ENCODE peak calls at places on chromosomes 4 and X, in eight cellular contexts. One of them, this sample, is unnamed. For H3K36me3, the result is how much of the 10 kb centered on the place peaks cover.

GRCh38 chr4:59161249-59161648 is 2038.9 kb upstream of the ADGRL3 start:
- DNase-seq in hepatocyte: no peak
- DNase-seq in cardiac muscle cell: no peak
- DNase-seq in lower lobe of right lung: no peak
- DNase-seq in kidney: no peak
- DNase-seq in ovary: no peak
- DNase-seq in A673: no peak
- DNase-seq in fibroblast of lung: no peak
- DNase-seq in this sample: no peak

GRCh38 chr4:159946983-159947645 is 844.2 kb downstream of the RAPGEF2 start:
- DNase-seq in lower lobe of right lung: no peak
- DNase-seq in cardiac muscle cell: peak
- DNase-seq in kidney: no peak
- DNase-seq in fibroblast of lung: peak
- DNase-seq in ovary: no peak
- DNase-seq in hepatocyte: peak
- DNase-seq in A673: peak
- DNase-seq in this sample: no peak

GRCh38 chr4:182483685-182484084 is 240.5 kb downstream of the TENM3 start:
- DNase-seq in cardiac muscle cell: no peak
- DNase-seq in hepatocyte: no peak
- DNase-seq in A673: no peak
- DNase-seq in ovary: no peak
- DNase-seq in lower lobe of right lung: no peak
- DNase-seq in fibroblast of lung: no peak
- DNase-seq in kidney: no peak
- DNase-seq in this sample: no peak

GRCh38 chr4:18069806-18070205 is 48.3 kb upstream of the LCORL start:
- DNase-seq in hepatocyte: no peak
- DNase-seq in kidney: no peak
- DNase-seq in A673: no peak
- DNase-seq in cardiac muscle cell: no peak
- DNase-seq in fibroblast of lung: no peak
- DNase-seq in ovary: no peak
- DNase-seq in lower lobe of right lung: no peak
- DNase-seq in this sample: no peak

GRCh38 chr4:155705664-155706063 is 39.0 kb downstream of the GUCY1A1 start:
- DNase-seq in A673: no peak
- DNase-seq in kidney: peak
- DNase-seq in cardiac muscle cell: peak
- DNase-seq in fibroblast of lung: peak
- DNase-seq in ovary: no peak
- DNase-seq in lower lobe of right lung: no peak
- DNase-seq in hepatocyte: peak
- DNase-seq in this sample: no peak

GRCh38 chr4:7134737-7135388 is 57.5 kb upstream of the SORCS2 start:
- DNase-seq in kidney: peak
- DNase-seq in fibroblast of lung: peak
- DNase-seq in ovary: peak
- DNase-seq in lower lobe of right lung: no peak
- DNase-seq in hepatocyte: peak
- DNase-seq in cardiac muscle cell: peak
- DNase-seq in A673: peak
- DNase-seq in this sample: no peak

GRCh38 chr4:11428161-11428700 is 463 bp downstream of the HS3ST1 start:
- DNase-seq in lower lobe of right lung: no peak
- DNase-seq in fibroblast of lung: peak
- DNase-seq in kidney: peak
- DNase-seq in hepatocyte: no peak
- DNase-seq in A673: no peak
- DNase-seq in cardiac muscle cell: no peak
- DNase-seq in ovary: no peak
- DNase-seq in this sample: no peak

GRCh38 chr4:88341227-88342192 is 37.1 kb upstream of the HERC6 start:
- DNase-seq in kidney: no peak
- DNase-seq in hepatocyte: peak
- DNase-seq in fibroblast of lung: peak
- DNase-seq in cardiac muscle cell: peak
- DNase-seq in A673: no peak
- DNase-seq in ovary: peak
- DNase-seq in lower lobe of right lung: no peak
- DNase-seq in this sample: no peak

GRCh38 chr4:153634737-153635353 is 49.2 kb upstream of the TLR2 start:
- DNase-seq in ovary: no peak
- DNase-seq in lower lobe of right lung: no peak
- DNase-seq in fibroblast of lung: peak
- DNase-seq in hepatocyte: peak
- DNase-seq in A673: peak
- DNase-seq in cardiac muscle cell: peak
- DNase-seq in kidney: no peak
- DNase-seq in this sample: no peak

GRCh38 chr4:166252487-166253402 is 379.7 kb downstream of the TLL1 start:
- DNase-seq in ovary: no peak
- DNase-seq in hepatocyte: peak
- DNase-seq in lower lobe of right lung: no peak
- DNase-seq in kidney: no peak
- DNase-seq in fibroblast of lung: peak
- DNase-seq in cardiac muscle cell: peak
- DNase-seq in A673: peak
- DNase-seq in this sample: no peak

GRCh38 chr4:177369372-177369771 is 59.7 kb downstream of the NEIL3 start:
- DNase-seq in lower lobe of right lung: no peak
- DNase-seq in cardiac muscle cell: peak
- DNase-seq in A673: no peak
- DNase-seq in kidney: no peak
- DNase-seq in hepatocyte: no peak
- DNase-seq in fibroblast of lung: peak
- DNase-seq in ovary: no peak
- DNase-seq in this sample: no peak

GRCh38 chr4:48340905-48341775 is at the start of gene SLAIN2:
- DNase-seq in lower lobe of right lung: peak
- DNase-seq in A673: peak
- DNase-seq in cardiac muscle cell: peak
- DNase-seq in kidney: peak
- DNase-seq in ovary: peak
- DNase-seq in hepatocyte: peak
- DNase-seq in fibroblast of lung: peak
- DNase-seq in this sample: peak

GRCh38 chr4:48341776-48342558 is 638 bp downstream of the SLAIN2 start:
- DNase-seq in lower lobe of right lung: peak
- DNase-seq in cardiac muscle cell: peak
- DNase-seq in hepatocyte: peak
- DNase-seq in kidney: peak
- DNase-seq in fibroblast of lung: peak
- DNase-seq in ovary: peak
- DNase-seq in A673: peak
- DNase-seq in this sample: no peak

GRCh38 chr4:48343035-48343434 is 1.7 kb downstream of the SLAIN2 start:
- DNase-seq in A673: no peak
- DNase-seq in kidney: no peak
- DNase-seq in ovary: no peak
- DNase-seq in hepatocyte: no peak
- DNase-seq in cardiac muscle cell: no peak
- DNase-seq in fibroblast of lung: peak
- DNase-seq in lower lobe of right lung: no peak
- DNase-seq in this sample: no peak

GRCh38 chr4:48343531-48343930 is 2.2 kb downstream of the SLAIN2 start:
- DNase-seq in hepatocyte: no peak
- DNase-seq in ovary: no peak
- DNase-seq in lower lobe of right lung: no peak
- DNase-seq in A673: no peak
- DNase-seq in cardiac muscle cell: peak
- DNase-seq in kidney: no peak
- DNase-seq in fibroblast of lung: peak
- DNase-seq in this sample: no peak

DNA sequence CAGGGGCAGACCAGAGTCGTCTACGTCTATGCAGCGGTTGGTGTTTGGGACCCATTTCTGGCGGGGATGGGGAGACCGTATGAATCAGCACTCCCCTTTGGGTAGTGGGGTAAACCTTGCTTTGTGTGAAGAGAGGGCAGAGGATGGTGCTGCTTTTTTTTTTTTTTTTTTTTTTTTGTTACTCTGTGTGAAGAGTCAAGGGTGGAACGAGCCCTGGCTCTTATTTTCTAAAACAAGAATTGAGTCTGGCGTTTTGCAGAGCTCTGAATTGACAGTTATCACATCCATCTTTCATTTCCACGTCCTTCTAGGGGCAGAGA is 1.2 kb downstream of the SLAIN2 start:
- DNase-seq in A673: no peak
- DNase-seq in fibroblast of lung: peak
- DNase-seq in kidney: no peak
- DNase-seq in cardiac muscle cell: no peak
- DNase-seq in lower lobe of right lung: no peak
- DNase-seq in hepatocyte: no peak
- DNase-seq in ovary: no peak
- DNase-seq in this sample: no peak
- H3K27ac ChIP-seq in A673: peak
- H3K27ac ChIP-seq in fibroblast of lung: peak
- H3K27ac ChIP-seq in kidney: no peak
- H3K27ac ChIP-seq in cardiac muscle cell: peak
- H3K27ac ChIP-seq in lower lobe of right lung: peak
- H3K27ac ChIP-seq in hepatocyte: peak
- H3K27ac ChIP-seq in ovary: peak
- H3K27ac ChIP-seq in this sample: peak

DNA sequence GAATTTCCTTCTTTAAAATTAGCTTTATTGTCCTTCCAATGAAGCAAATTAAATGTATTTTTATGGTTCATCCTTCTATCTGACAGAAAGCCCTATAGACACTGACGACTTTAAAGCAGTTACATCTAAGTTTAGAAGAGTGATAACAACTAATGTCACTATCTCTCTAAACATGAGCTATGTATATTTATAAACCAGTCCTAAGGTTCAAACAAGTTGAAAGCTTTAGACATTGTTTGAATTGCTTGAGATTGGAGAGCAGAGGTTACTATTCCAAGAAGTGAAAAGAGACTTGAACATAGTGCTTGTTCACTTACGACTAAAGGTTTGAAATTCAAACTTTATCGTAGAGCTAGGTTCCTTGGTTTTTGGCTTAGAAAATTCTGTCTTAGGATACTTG is 30.2 kb upstream of the EIF1AX start:
- DNase-seq in lower lobe of right lung: no peak
- DNase-seq in A673: no peak
- DNase-seq in fibroblast of lung: no peak
- DNase-seq in hepatocyte: no peak
- DNase-seq in kidney: no peak
- DNase-seq in cardiac muscle cell: no peak
- DNase-seq in ovary: no peak
- DNase-seq in this sample: no peak
- H3K36me3 ChIP-seq in lower lobe of right lung: half or more
- H3K36me3 ChIP-seq in A673: under half
- H3K36me3 ChIP-seq in fibroblast of lung: under half
- H3K36me3 ChIP-seq in hepatocyte: under half
- H3K36me3 ChIP-seq in kidney: under half
- H3K36me3 ChIP-seq in cardiac muscle cell: under half
- H3K36me3 ChIP-seq in ovary: under half
- H3K36me3 ChIP-seq in this sample: under half

DNA sequence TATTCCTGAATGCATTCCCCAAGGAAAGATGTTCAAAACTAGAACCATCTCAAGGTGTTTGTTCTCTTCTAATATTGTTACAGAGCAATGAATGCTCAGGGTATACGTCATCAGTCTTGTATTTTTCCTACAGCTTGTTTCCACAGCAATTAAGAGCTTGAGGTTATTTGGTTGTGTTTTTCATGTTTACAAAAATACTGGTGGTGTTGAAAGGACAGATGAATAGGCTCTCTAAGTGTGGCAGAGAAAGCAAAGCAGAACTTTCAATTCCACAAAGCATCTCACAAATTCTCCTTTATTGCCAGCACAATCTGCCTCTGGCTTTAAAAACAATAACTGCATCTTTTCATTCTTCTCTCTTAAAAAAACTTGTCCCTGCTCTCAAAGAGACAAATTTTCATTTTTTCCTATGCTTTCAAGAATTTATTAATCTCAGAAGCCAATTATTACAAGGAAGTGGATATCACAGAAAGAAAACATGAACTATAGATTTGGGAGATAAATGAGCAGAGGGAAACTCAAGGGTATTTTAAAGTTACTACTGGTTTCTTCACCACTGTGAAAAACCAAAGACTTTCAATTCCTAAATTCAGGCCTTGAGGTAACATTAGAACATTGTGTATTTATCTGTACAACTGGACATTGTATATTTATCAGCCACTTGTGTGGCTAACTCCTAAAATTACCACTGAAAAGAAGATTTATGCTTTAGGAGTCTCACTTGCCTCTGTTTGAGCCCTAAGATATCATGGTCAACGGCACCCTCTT is 49.2 kb downstream of the DDX53 start:
- DNase-seq in cardiac muscle cell: no peak
- DNase-seq in kidney: no peak
- DNase-seq in hepatocyte: no peak
- DNase-seq in lower lobe of right lung: no peak
- DNase-seq in ovary: no peak
- DNase-seq in fibroblast of lung: no peak
- DNase-seq in A673: no peak
- DNase-seq in this sample: no peak
- H3K4me3 ChIP-seq in cardiac muscle cell: no peak
- H3K4me3 ChIP-seq in kidney: no peak
- H3K4me3 ChIP-seq in hepatocyte: no peak
- H3K4me3 ChIP-seq in lower lobe of right lung: no peak
- H3K4me3 ChIP-seq in ovary: no peak
- H3K4me3 ChIP-seq in fibroblast of lung: no peak
- H3K4me3 ChIP-seq in A673: no peak
- H3K4me3 ChIP-seq in this sample: no peak

GRCh38 chr4:38320833-38321232 is 343.2 kb upstream of the KLF3 start:
- DNase-seq in hepatocyte: no peak
- DNase-seq in ovary: no peak
- DNase-seq in fibroblast of lung: no peak
- DNase-seq in kidney: no peak
- DNase-seq in cardiac muscle cell: no peak
- DNase-seq in A673: no peak
- DNase-seq in lower lobe of right lung: no peak
- DNase-seq in this sample: no peak

GRCh38 chr4:38322709-38323108 is 341.3 kb upstream of the KLF3 start:
- DNase-seq in lower lobe of right lung: no peak
- DNase-seq in kidney: peak
- DNase-seq in hepatocyte: no peak
- DNase-seq in A673: peak
- DNase-seq in cardiac muscle cell: peak
- DNase-seq in ovary: peak
- DNase-seq in fibroblast of lung: peak
- DNase-seq in this sample: no peak

GRCh38 chr4:38318737-38319455 is 345.1 kb upstream of the KLF3 start:
- DNase-seq in A673: peak
- DNase-seq in ovary: peak
- DNase-seq in lower lobe of right lung: peak
- DNase-seq in hepatocyte: peak
- DNase-seq in cardiac muscle cell: peak
- DNase-seq in kidney: peak
- DNase-seq in fibroblast of lung: peak
- DNase-seq in this sample: peak

GRCh38 chr4:38319456-38320348 is 344.3 kb upstream of the KLF3 start:
- DNase-seq in kidney: peak
- DNase-seq in fibroblast of lung: peak
- DNase-seq in cardiac muscle cell: peak
- DNase-seq in A673: peak
- DNase-seq in lower lobe of right lung: peak
- DNase-seq in hepatocyte: peak
- DNase-seq in ovary: peak
- DNase-seq in this sample: peak

GRCh38 chr4:38320349-38320707 is 343.7 kb upstream of the KLF3 start:
- DNase-seq in lower lobe of right lung: no peak
- DNase-seq in fibroblast of lung: no peak
- DNase-seq in cardiac muscle cell: no peak
- DNase-seq in kidney: no peak
- DNase-seq in hepatocyte: no peak
- DNase-seq in A673: no peak
- DNase-seq in ovary: no peak
- DNase-seq in this sample: no peak
- H3K27ac ChIP-seq in lower lobe of right lung: no peak
- H3K27ac ChIP-seq in fibroblast of lung: no peak
- H3K27ac ChIP-seq in cardiac muscle cell: no peak
- H3K27ac ChIP-seq in kidney: peak
- H3K27ac ChIP-seq in hepatocyte: peak
- H3K27ac ChIP-seq in A673: peak
- H3K27ac ChIP-seq in ovary: no peak
- H3K27ac ChIP-seq in this sample: peak